ENCODE peak calls at places on chromosome 5, in ten cellular contexts. One of them, this sample, is unnamed.

GRCh38 chr5:23269981-23270380 is 237.4 kb upstream of the PRDM9 start:
- DNase-seq in tibial nerve: no peak
- DNase-seq in vagina: no peak
- DNase-seq in adrenal gland: no peak
- DNase-seq in body of pancreas: no peak
- DNase-seq in testis: no peak
- DNase-seq in IMR-90: no peak
- DNase-seq in ovary: no peak
- DNase-seq in prostate gland: no peak
- DNase-seq in HCT116: no peak
- DNase-seq in this sample: peak; percentile 7

GRCh38 chr5:133902521-133903118 is 65.8 kb downstream of the C5orf15 start:
- DNase-seq in prostate gland: no peak
- DNase-seq in vagina: no peak
- DNase-seq in ovary: no peak
- DNase-seq in IMR-90: no peak
- DNase-seq in testis: no peak
- DNase-seq in HCT116: no peak
- DNase-seq in body of pancreas: no peak
- DNase-seq in adrenal gland: no peak
- DNase-seq in tibial nerve: no peak
- DNase-seq in this sample: no peak

GRCh38 chr5:37755581-37755980 is 84.3 kb downstream of the GDNF start:
- DNase-seq in tibial nerve: no peak
- DNase-seq in testis: no peak
- DNase-seq in HCT116: no peak
- DNase-seq in vagina: no peak
- DNase-seq in prostate gland: no peak
- DNase-seq in body of pancreas: no peak
- DNase-seq in ovary: no peak
- DNase-seq in adrenal gland: no peak
- DNase-seq in IMR-90: no peak
- DNase-seq in this sample: no peak

GRCh38 chr5:108212775-108213346 is 169.0 kb downstream of the FBXL17 start:
- DNase-seq in testis: no peak
- DNase-seq in adrenal gland: no peak
- DNase-seq in prostate gland: no peak
- DNase-seq in ovary: no peak
- DNase-seq in IMR-90: peak; percentile 70
- DNase-seq in body of pancreas: no peak
- DNase-seq in vagina: no peak
- DNase-seq in tibial nerve: no peak
- DNase-seq in HCT116: no peak
- DNase-seq in this sample: no peak

GRCh38 chr5:69152731-69153130 is 14.2 kb upstream of the CCNB1 start:
- DNase-seq in vagina: no peak
- DNase-seq in body of pancreas: no peak
- DNase-seq in IMR-90: no peak
- DNase-seq in ovary: no peak
- DNase-seq in prostate gland: no peak
- DNase-seq in testis: no peak
- DNase-seq in HCT116: no peak
- DNase-seq in tibial nerve: no peak
- DNase-seq in adrenal gland: no peak
- DNase-seq in this sample: no peak

GRCh38 chr5:71912021-71912420 is 192.9 kb downstream of the CARTPT start:
- DNase-seq in body of pancreas: no peak
- DNase-seq in vagina: no peak
- DNase-seq in prostate gland: no peak
- DNase-seq in HCT116: no peak
- DNase-seq in ovary: no peak
- DNase-seq in adrenal gland: no peak
- DNase-seq in testis: no peak
- DNase-seq in tibial nerve: no peak
- DNase-seq in IMR-90: no peak
- DNase-seq in this sample: no peak

GRCh38 chr5:134578578-134579283 is 53.3 kb downstream of the JADE2 start:
- DNase-seq in adrenal gland: no peak
- DNase-seq in HCT116: no peak
- DNase-seq in testis: no peak
- DNase-seq in body of pancreas: no peak
- DNase-seq in tibial nerve: no peak
- DNase-seq in vagina: no peak
- DNase-seq in ovary: no peak
- DNase-seq in prostate gland: no peak
- DNase-seq in IMR-90: no peak
- DNase-seq in this sample: no peak

GRCh38 chr5:9105851-9106250 is 440.0 kb downstream of the SEMA5A start:
- DNase-seq in HCT116: no peak
- DNase-seq in ovary: no peak
- DNase-seq in adrenal gland: no peak
- DNase-seq in vagina: no peak
- DNase-seq in IMR-90: peak; percentile 55
- DNase-seq in body of pancreas: no peak
- DNase-seq in prostate gland: no peak
- DNase-seq in testis: no peak
- DNase-seq in tibial nerve: no peak
- DNase-seq in this sample: no peak

GRCh38 chr5:89613222-89613956 is 730.4 kb upstream of the MEF2C start:
- DNase-seq in adrenal gland: no peak
- DNase-seq in tibial nerve: no peak
- DNase-seq in body of pancreas: no peak
- DNase-seq in vagina: no peak
- DNase-seq in testis: no peak
- DNase-seq in prostate gland: no peak
- DNase-seq in IMR-90: no peak
- DNase-seq in ovary: no peak
- DNase-seq in HCT116: no peak
- DNase-seq in this sample: peak; percentile 14

GRCh38 chr5:149735066-149735465 is 5.0 kb downstream of the PPARGC1B start:
- DNase-seq in IMR-90: no peak
- DNase-seq in adrenal gland: peak; percentile 38
- DNase-seq in testis: no peak
- DNase-seq in tibial nerve: no peak
- DNase-seq in HCT116: no peak
- DNase-seq in vagina: no peak
- DNase-seq in body of pancreas: no peak
- DNase-seq in ovary: no peak
- DNase-seq in prostate gland: no peak
- DNase-seq in this sample: peak; percentile 43

GRCh38 chr5:176596689-176597416 is 13.1 kb downstream of the GPRIN1 start:
- DNase-seq in vagina: no peak
- DNase-seq in body of pancreas: peak; percentile 62
- DNase-seq in IMR-90: no peak
- DNase-seq in HCT116: no peak
- DNase-seq in ovary: peak; percentile 15
- DNase-seq in prostate gland: peak; percentile 15
- DNase-seq in testis: peak; percentile 45
- DNase-seq in adrenal gland: peak; percentile 48
- DNase-seq in tibial nerve: no peak
- DNase-seq in this sample: no peak

GRCh38 chr5:90347462-90347861 is 62.1 kb downstream of the CETN3 start:
- DNase-seq in tibial nerve: no peak
- DNase-seq in body of pancreas: no peak
- DNase-seq in adrenal gland: no peak
- DNase-seq in ovary: no peak
- DNase-seq in vagina: no peak
- DNase-seq in testis: no peak
- DNase-seq in prostate gland: no peak
- DNase-seq in IMR-90: no peak
- DNase-seq in HCT116: no peak
- DNase-seq in this sample: no peak

GRCh38 chr5:33743089-33743488 is 148.7 kb downstream of the ADAMTS12 start:
- DNase-seq in prostate gland: no peak
- DNase-seq in body of pancreas: no peak
- DNase-seq in tibial nerve: no peak
- DNase-seq in vagina: no peak
- DNase-seq in HCT116: no peak
- DNase-seq in IMR-90: no peak
- DNase-seq in adrenal gland: no peak
- DNase-seq in ovary: no peak
- DNase-seq in testis: no peak
- DNase-seq in this sample: no peak

GRCh38 chr5:151447174-151448037 is at the start of gene SLC36A1:
- DNase-seq in testis: peak; percentile 97
- DNase-seq in tibial nerve: peak; percentile 93
- DNase-seq in ovary: peak; percentile 92
- DNase-seq in prostate gland: peak; percentile 92
- DNase-seq in body of pancreas: peak; percentile 96
- DNase-seq in HCT116: peak; percentile 80
- DNase-seq in vagina: peak; percentile 95
- DNase-seq in adrenal gland: peak; percentile 91
- DNase-seq in IMR-90: peak; percentile 86
- DNase-seq in this sample: peak; percentile 89

GRCh38 chr5:179265529-179266290 is 79.6 kb downstream of the ADAMTS2 start:
- DNase-seq in vagina: peak; percentile 98
- DNase-seq in prostate gland: peak; percentile 28
- DNase-seq in HCT116: no peak
- DNase-seq in body of pancreas: peak; percentile 64
- DNase-seq in testis: peak; percentile 92
- DNase-seq in tibial nerve: peak; percentile 92
- DNase-seq in IMR-90: peak; percentile 99
- DNase-seq in adrenal gland: peak; percentile 72
- DNase-seq in ovary: peak; percentile 97
- DNase-seq in this sample: peak; percentile 98

GRCh38 chr5:171961117-171961516 is 45.3 kb downstream of the FBXW11 start:
- DNase-seq in adrenal gland: no peak
- DNase-seq in prostate gland: no peak
- DNase-seq in ovary: no peak
- DNase-seq in tibial nerve: no peak
- DNase-seq in IMR-90: no peak
- DNase-seq in HCT116: no peak
- DNase-seq in body of pancreas: no peak
- DNase-seq in testis: no peak
- DNase-seq in vagina: no peak
- DNase-seq in this sample: no peak

GRCh38 chr5:27472000-27472763 is 433.8 kb upstream of the CDH9 start:
- DNase-seq in tibial nerve: no peak
- DNase-seq in prostate gland: no peak
- DNase-seq in vagina: no peak
- DNase-seq in IMR-90: peak; percentile 19
- DNase-seq in testis: peak; percentile 60
- DNase-seq in ovary: no peak
- DNase-seq in adrenal gland: no peak
- DNase-seq in body of pancreas: peak; percentile 24
- DNase-seq in HCT116: no peak
- DNase-seq in this sample: no peak

GRCh38 chr5:55903121-55903701 is 52.1 kb downstream of the IL31RA start:
- DNase-seq in tibial nerve: no peak
- DNase-seq in ovary: no peak
- DNase-seq in IMR-90: peak; percentile 13
- DNase-seq in testis: no peak
- DNase-seq in vagina: no peak
- DNase-seq in HCT116: no peak
- DNase-seq in prostate gland: no peak
- DNase-seq in adrenal gland: no peak
- DNase-seq in body of pancreas: no peak
- DNase-seq in this sample: peak; percentile 63

GRCh38 chr5:178230879-178231735 is 1.5 kb downstream of the PHYKPL start:
- DNase-seq in HCT116: no peak
- DNase-seq in prostate gland: no peak
- DNase-seq in IMR-90: peak; percentile 51
- DNase-seq in ovary: no peak
- DNase-seq in body of pancreas: peak; percentile 54
- DNase-seq in vagina: no peak
- DNase-seq in testis: no peak
- DNase-seq in adrenal gland: peak; percentile 87
- DNase-seq in tibial nerve: no peak
- DNase-seq in this sample: no peak
- TF ChIP-seq POLR2A in HCT116: no peak
- TF ChIP-seq POLR2A in prostate gland: no peak
- TF ChIP-seq POLR2A in IMR-90: no peak
- TF ChIP-seq POLR2A in ovary: no peak
- TF ChIP-seq POLR2A in body of pancreas: no peak
- TF ChIP-seq POLR2A in vagina: no peak
- TF ChIP-seq POLR2A in testis: no peak
- TF ChIP-seq POLR2A in adrenal gland: peak; percentile 62
- TF ChIP-seq POLR2A in tibial nerve: no peak
- TF ChIP-seq POLR2A in this sample: no peak

DNA sequence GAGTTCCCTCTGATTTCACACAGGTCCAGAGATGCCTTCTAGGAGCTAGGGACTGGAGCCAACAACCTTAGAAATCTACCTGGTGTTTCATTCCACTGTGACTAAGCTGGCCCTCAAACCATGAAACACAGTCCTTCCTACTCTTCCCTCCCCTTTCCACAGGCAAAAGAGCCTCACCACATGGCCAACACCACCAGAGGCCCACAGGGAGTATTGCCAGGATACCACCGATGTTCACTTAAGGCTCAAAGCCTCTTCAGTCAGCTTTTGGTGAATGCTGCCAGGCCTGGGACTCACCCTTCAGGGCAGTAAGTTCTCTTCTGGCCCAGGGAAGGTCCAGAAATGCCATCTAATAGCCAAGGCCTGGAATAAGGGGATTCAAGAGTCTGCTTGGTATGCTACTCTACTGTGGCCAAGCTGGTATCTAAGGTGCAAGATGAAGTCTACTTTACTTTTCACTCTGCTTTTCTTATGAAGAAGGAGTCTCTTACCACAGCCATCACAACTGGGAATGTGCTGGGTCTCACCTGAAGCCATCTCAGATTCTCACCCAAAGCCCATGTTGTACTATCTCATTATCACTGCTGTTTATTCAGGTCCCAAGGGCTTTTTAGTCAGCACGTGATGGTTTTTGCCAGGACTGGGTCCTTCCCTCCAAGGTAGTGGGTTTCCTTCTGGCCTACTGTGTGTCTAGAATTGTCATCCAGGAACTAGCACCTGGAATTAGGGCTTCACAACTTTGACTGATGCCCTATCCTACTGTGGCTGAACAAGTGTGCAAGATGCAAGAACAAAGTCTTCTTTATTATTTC is 1018.4 kb downstream of the TAF11L14 start:
- DNase-seq in HCT116: no peak
- DNase-seq in vagina: no peak
- DNase-seq in tibial nerve: no peak
- DNase-seq in adrenal gland: no peak
- DNase-seq in ovary: no peak
- DNase-seq in testis: no peak
- DNase-seq in prostate gland: no peak
- DNase-seq in IMR-90: no peak
- DNase-seq in body of pancreas: no peak
- DNase-seq in this sample: no peak
- TF ChIP-seq POLR2A in HCT116: no peak
- TF ChIP-seq POLR2A in vagina: no peak
- TF ChIP-seq POLR2A in tibial nerve: no peak
- TF ChIP-seq POLR2A in adrenal gland: no peak
- TF ChIP-seq POLR2A in ovary: no peak
- TF ChIP-seq POLR2A in testis: no peak
- TF ChIP-seq POLR2A in prostate gland: no peak
- TF ChIP-seq POLR2A in IMR-90: no peak
- TF ChIP-seq POLR2A in body of pancreas: no peak
- TF ChIP-seq POLR2A in this sample: no peak

GRCh38 chr5:61290815-61291214 is 41.2 kb upstream of the ZSWIM6 start:
- DNase-seq in body of pancreas: peak; percentile 82
- DNase-seq in adrenal gland: peak; percentile 24
- DNase-seq in IMR-90: no peak
- DNase-seq in tibial nerve: no peak
- DNase-seq in HCT116: no peak
- DNase-seq in testis: no peak
- DNase-seq in vagina: no peak
- DNase-seq in ovary: no peak
- DNase-seq in prostate gland: peak; percentile 50
- DNase-seq in this sample: no peak
- TF ChIP-seq POLR2A in body of pancreas: no peak
- TF ChIP-seq POLR2A in adrenal gland: no peak
- TF ChIP-seq POLR2A in IMR-90: no peak
- TF ChIP-seq POLR2A in tibial nerve: no peak
- TF ChIP-seq POLR2A in HCT116: no peak
- TF ChIP-seq POLR2A in testis: no peak
- TF ChIP-seq POLR2A in vagina: no peak
- TF ChIP-seq POLR2A in ovary: no peak
- TF ChIP-seq POLR2A in prostate gland: no peak
- TF ChIP-seq POLR2A in this sample: no peak

GRCh38 chr5:57298985-57299491 is 125.2 kb downstream of the GPBP1 start:
- DNase-seq in testis: peak; percentile 31
- DNase-seq in adrenal gland: peak; percentile 36
- DNase-seq in body of pancreas: peak; percentile 23
- DNase-seq in HCT116: peak; percentile 79
- DNase-seq in ovary: peak; percentile 21
- DNase-seq in prostate gland: peak; percentile 5
- DNase-seq in vagina: peak; percentile 74
- DNase-seq in tibial nerve: no peak
- DNase-seq in IMR-90: peak; percentile 86
- DNase-seq in this sample: no peak
- TF ChIP-seq POLR2A in testis: no peak
- TF ChIP-seq POLR2A in adrenal gland: no peak
- TF ChIP-seq POLR2A in body of pancreas: no peak
- TF ChIP-seq POLR2A in HCT116: no peak
- TF ChIP-seq POLR2A in ovary: no peak
- TF ChIP-seq POLR2A in prostate gland: no peak
- TF ChIP-seq POLR2A in vagina: no peak
- TF ChIP-seq POLR2A in tibial nerve: no peak
- TF ChIP-seq POLR2A in IMR-90: no peak
- TF ChIP-seq POLR2A in this sample: no peak